ENCODE peak calls at places on chromosome 16, in seven cellular contexts. P, N, Y, M, K, O and S are unnamed samples.

GRCh38 chr16:27174798-27175197 is 28.5 kb upstream of the KDM8 start:
- DNase-seq in M (no peak), O (no peak), K (no peak), P (no peak), N (no peak), Y (no peak), S (no peak)

GRCh38 chr16:55809386-55809785 is 23.5 kb downstream of the CES1 start:
- DNase-seq in Y (no peak), P (no peak), K (no peak), N (no peak), M (no peak), O (no peak), S (no peak)

GRCh38 chr16:49876716-49877129 is 20.8 kb upstream of the ZNF423 start:
- DNase-seq in N (peak; percentile 89), K (no peak), O (peak; percentile 46), M (no peak), Y (peak; percentile 84), P (no peak), S (no peak)

GRCh38 chr16:49455181-49455990 is 81.8 kb downstream of the C16orf78 start:
- DNase-seq in N (no peak), O (no peak), M (no peak), K (no peak), Y (peak; percentile 37), P (no peak), S (no peak)

GRCh38 chr16:31214705-31215286 is 877 bp downstream of the TRIM72 start:
- DNase-seq in M (peak; percentile 30), O (no peak), Y (no peak), N (no peak), K (no peak), P (no peak), S (no peak)

GRCh38 chr16:49700222-49700927 is 155.5 kb downstream of the ZNF423 start:
- DNase-seq in M (no peak), P (no peak), Y (peak; percentile 85), N (no peak), O (no peak), K (no peak), S (no peak)

GRCh38 chr16:30722443-30722842 is 23.5 kb downstream of the SRCAP start:
- DNase-seq in N (no peak), M (no peak), K (no peak), Y (no peak), P (no peak), O (no peak), S (no peak)

GRCh38 chr16:1791943-1792812 is 1.3 kb downstream of the IGFALS start:
- DNase-seq in P (no peak), N (peak; percentile 9), K (no peak), Y (no peak), O (no peak), M (no peak), S (no peak)

GRCh38 chr16:30554933-30555847 is 3.0 kb downstream of the ZNF764 start:
- DNase-seq in M (no peak), Y (no peak), O (no peak), N (no peak), K (no peak), P (no peak), S (no peak)

GRCh38 chr16:70746040-70746707 is 54.8 kb downstream of the VAC14 start:
- DNase-seq in Y (peak; percentile 96), M (no peak), O (peak; percentile 49), P (no peak), K (peak; percentile 28), N (no peak), S (no peak)

GRCh38 chr16:264440-264951 is 11.2 kb downstream of the RGS11 start:
- DNase-seq in M (no peak), O (no peak), N (no peak), Y (no peak), K (no peak), P (no peak), S (no peak)